ENCODE peak calls at places on chromosomes 11 and 22, in five cellular contexts. One of them, this sample, is unnamed.

GRCh38 chr11:106723071-106723470 is 295.2 kb downstream of the GUCY1A2 start:
- DNase-seq in cardiac muscle cell: no peak
- DNase-seq in effector memory CD8-positive, alpha-beta T cell: no peak
- DNase-seq in hippocampal formation: no peak
- DNase-seq in CD8-positive, alpha-beta T cell: no peak
- DNase-seq in this sample: no peak

GRCh38 chr11:95338430-95338991 is 107.5 kb upstream of the SESN3 start:
- DNase-seq in cardiac muscle cell: peak
- DNase-seq in effector memory CD8-positive, alpha-beta T cell: no peak
- DNase-seq in hippocampal formation: peak
- DNase-seq in CD8-positive, alpha-beta T cell: no peak
- DNase-seq in this sample: peak

GRCh38 chr11:120057028-120057330 is 80.9 kb downstream of the TRIM29 start:
- DNase-seq in cardiac muscle cell: no peak
- DNase-seq in effector memory CD8-positive, alpha-beta T cell: no peak
- DNase-seq in hippocampal formation: no peak
- DNase-seq in CD8-positive, alpha-beta T cell: no peak
- DNase-seq in this sample: no peak

GRCh38 chr22:21727768-21728167 is 7.8 kb downstream of the YPEL1 start:
- DNase-seq in cardiac muscle cell: no peak
- DNase-seq in effector memory CD8-positive, alpha-beta T cell: no peak
- DNase-seq in hippocampal formation: no peak
- DNase-seq in CD8-positive, alpha-beta T cell: no peak
- DNase-seq in this sample: peak

GRCh38 chr11:2815762-2816496 is 69.6 kb downstream of the CDKN1C start:
- DNase-seq in cardiac muscle cell: no peak
- DNase-seq in effector memory CD8-positive, alpha-beta T cell: no peak
- DNase-seq in hippocampal formation: no peak
- DNase-seq in CD8-positive, alpha-beta T cell: no peak
- DNase-seq in this sample: no peak

GRCh38 chr11:134975866-134976265 is 563.8 kb upstream of the B3GAT1 start:
- DNase-seq in cardiac muscle cell: no peak
- DNase-seq in effector memory CD8-positive, alpha-beta T cell: no peak
- DNase-seq in hippocampal formation: no peak
- DNase-seq in CD8-positive, alpha-beta T cell: no peak
- DNase-seq in this sample: no peak

GRCh38 chr11:116424615-116425261 is 348.0 kb downstream of the BUD13 start:
- DNase-seq in cardiac muscle cell: no peak
- DNase-seq in effector memory CD8-positive, alpha-beta T cell: no peak
- DNase-seq in hippocampal formation: no peak
- DNase-seq in CD8-positive, alpha-beta T cell: no peak
- DNase-seq in this sample: no peak

GRCh38 chr11:112922606-112923005 is 38.6 kb upstream of the NCAM1 start:
- DNase-seq in cardiac muscle cell: no peak
- DNase-seq in effector memory CD8-positive, alpha-beta T cell: no peak
- DNase-seq in hippocampal formation: no peak
- DNase-seq in CD8-positive, alpha-beta T cell: no peak
- DNase-seq in this sample: no peak

GRCh38 chr11:1879342-1879940 is 12.3 kb downstream of the PRR33 start:
- DNase-seq in cardiac muscle cell: no peak
- DNase-seq in effector memory CD8-positive, alpha-beta T cell: no peak
- DNase-seq in hippocampal formation: no peak
- DNase-seq in CD8-positive, alpha-beta T cell: no peak
- DNase-seq in this sample: no peak

GRCh38 chr11:5420993-5421392 is 918 bp upstream of the OR51Q1 start:
- DNase-seq in cardiac muscle cell: no peak
- DNase-seq in effector memory CD8-positive, alpha-beta T cell: no peak
- DNase-seq in hippocampal formation: no peak
- DNase-seq in CD8-positive, alpha-beta T cell: no peak
- DNase-seq in this sample: no peak

GRCh38 chr11:35246725-35247124 is 107.8 kb downstream of the CD44 start:
- DNase-seq in cardiac muscle cell: peak
- DNase-seq in effector memory CD8-positive, alpha-beta T cell: no peak
- DNase-seq in hippocampal formation: no peak
- DNase-seq in CD8-positive, alpha-beta T cell: no peak
- DNase-seq in this sample: no peak

GRCh38 chr22:47736166-47737034 is 974.0 kb downstream of the TBC1D22A start:
- DNase-seq in cardiac muscle cell: no peak
- DNase-seq in effector memory CD8-positive, alpha-beta T cell: no peak
- DNase-seq in hippocampal formation: no peak
- DNase-seq in CD8-positive, alpha-beta T cell: no peak
- DNase-seq in this sample: no peak

GRCh38 chr22:21984793-21985192 is 2.2 kb upstream of the TOP3B start:
- DNase-seq in cardiac muscle cell: peak
- DNase-seq in effector memory CD8-positive, alpha-beta T cell: no peak
- DNase-seq in hippocampal formation: no peak
- DNase-seq in CD8-positive, alpha-beta T cell: no peak
- DNase-seq in this sample: no peak

GRCh38 chr11:119764108-119764874 is 35.3 kb upstream of the NECTIN1 start:
- DNase-seq in cardiac muscle cell: peak
- DNase-seq in effector memory CD8-positive, alpha-beta T cell: no peak
- DNase-seq in hippocampal formation: peak
- DNase-seq in CD8-positive, alpha-beta T cell: no peak
- DNase-seq in this sample: peak

GRCh38 chr22:23180893-23181762 is 819 bp downstream of the BCR start:
- DNase-seq in cardiac muscle cell: no peak
- DNase-seq in effector memory CD8-positive, alpha-beta T cell: peak
- DNase-seq in hippocampal formation: no peak
- DNase-seq in CD8-positive, alpha-beta T cell: no peak
- DNase-seq in this sample: no peak

GRCh38 chr11:834371-835316 is 1.9 kb downstream of the CD151 start:
- DNase-seq in cardiac muscle cell: peak
- DNase-seq in effector memory CD8-positive, alpha-beta T cell: no peak
- DNase-seq in hippocampal formation: no peak
- DNase-seq in CD8-positive, alpha-beta T cell: no peak
- DNase-seq in this sample: no peak

GRCh38 chr22:39496131-39496838 is 5.8 kb upstream of the MIEF1 start:
- DNase-seq in cardiac muscle cell: peak
- DNase-seq in effector memory CD8-positive, alpha-beta T cell: peak
- DNase-seq in hippocampal formation: peak
- DNase-seq in CD8-positive, alpha-beta T cell: peak
- DNase-seq in this sample: peak

GRCh38 chr11:31767665-31768064 is 43.5 kb downstream of the PAX6 start:
- DNase-seq in cardiac muscle cell: no peak
- DNase-seq in effector memory CD8-positive, alpha-beta T cell: no peak
- DNase-seq in hippocampal formation: no peak
- DNase-seq in CD8-positive, alpha-beta T cell: no peak
- DNase-seq in this sample: no peak

GRCh38 chr11:128465946-128466688 is 121.2 kb downstream of the ETS1 start:
- DNase-seq in cardiac muscle cell: no peak
- DNase-seq in effector memory CD8-positive, alpha-beta T cell: no peak
- DNase-seq in hippocampal formation: no peak
- DNase-seq in CD8-positive, alpha-beta T cell: no peak
- DNase-seq in this sample: no peak

GRCh38 chr22:20530368-20531153 is 23.2 kb downstream of the MED15 start:
- DNase-seq in cardiac muscle cell: peak
- DNase-seq in effector memory CD8-positive, alpha-beta T cell: no peak
- DNase-seq in hippocampal formation: no peak
- DNase-seq in CD8-positive, alpha-beta T cell: no peak
- DNase-seq in this sample: no peak

GRCh38 chr22:48534395-48534958 is 1293.2 kb downstream of the BRD1 start:
- DNase-seq in cardiac muscle cell: no peak
- DNase-seq in effector memory CD8-positive, alpha-beta T cell: no peak
- DNase-seq in hippocampal formation: no peak
- DNase-seq in CD8-positive, alpha-beta T cell: no peak
- DNase-seq in this sample: no peak

GRCh38 chr11:71165771-71166170 is 86.6 kb downstream of the SHANK2 start:
- DNase-seq in cardiac muscle cell: no peak
- DNase-seq in effector memory CD8-positive, alpha-beta T cell: no peak
- DNase-seq in hippocampal formation: no peak
- DNase-seq in CD8-positive, alpha-beta T cell: no peak
- DNase-seq in this sample: no peak

GRCh38 chr11:74572349-74572748 is 20.0 kb upstream of the POLD3 start:
- DNase-seq in cardiac muscle cell: no peak
- DNase-seq in effector memory CD8-positive, alpha-beta T cell: no peak
- DNase-seq in hippocampal formation: no peak
- DNase-seq in CD8-positive, alpha-beta T cell: no peak
- DNase-seq in this sample: no peak

GRCh38 chr11:126951465-126951864 is 49.1 kb downstream of the KIRREL3 start:
- DNase-seq in cardiac muscle cell: no peak
- DNase-seq in effector memory CD8-positive, alpha-beta T cell: no peak
- DNase-seq in hippocampal formation: no peak
- DNase-seq in CD8-positive, alpha-beta T cell: no peak
- DNase-seq in this sample: no peak

GRCh38 chr11:9738126-9738525 is 74.2 kb downstream of the SWAP70 start:
- DNase-seq in cardiac muscle cell: peak
- DNase-seq in effector memory CD8-positive, alpha-beta T cell: no peak
- DNase-seq in hippocampal formation: no peak
- DNase-seq in CD8-positive, alpha-beta T cell: no peak
- DNase-seq in this sample: no peak

GRCh38 chr22:24333301-24333700 is 62.7 kb downstream of the SPECC1L start:
- DNase-seq in cardiac muscle cell: no peak
- DNase-seq in effector memory CD8-positive, alpha-beta T cell: no peak
- DNase-seq in hippocampal formation: no peak
- DNase-seq in CD8-positive, alpha-beta T cell: no peak
- DNase-seq in this sample: no peak

GRCh38 chr11:46127150-46127638 is 5.9 kb upstream of the PHF21A start:
- DNase-seq in cardiac muscle cell: peak
- DNase-seq in effector memory CD8-positive, alpha-beta T cell: peak
- DNase-seq in hippocampal formation: no peak
- DNase-seq in CD8-positive, alpha-beta T cell: peak
- DNase-seq in this sample: no peak

GRCh38 chr11:112412383-112412782 is 151.7 kb upstream of the PLET1 start:
- DNase-seq in cardiac muscle cell: no peak
- DNase-seq in effector memory CD8-positive, alpha-beta T cell: no peak
- DNase-seq in hippocampal formation: no peak
- DNase-seq in CD8-positive, alpha-beta T cell: no peak
- DNase-seq in this sample: no peak

GRCh38 chr11:109236696-109237095 is 185.3 kb upstream of the C11orf87 start:
- DNase-seq in cardiac muscle cell: peak
- DNase-seq in effector memory CD8-positive, alpha-beta T cell: no peak
- DNase-seq in hippocampal formation: no peak
- DNase-seq in CD8-positive, alpha-beta T cell: no peak
- DNase-seq in this sample: no peak

GRCh38 chr11:79119491-79120284 is 321.1 kb downstream of the TENM4 start:
- DNase-seq in cardiac muscle cell: peak
- DNase-seq in effector memory CD8-positive, alpha-beta T cell: no peak
- DNase-seq in hippocampal formation: peak
- DNase-seq in CD8-positive, alpha-beta T cell: no peak
- DNase-seq in this sample: no peak